ENCODE peak calls at places on chromosome 22, in six cellular contexts. V is HL-60; F is MV-4-11; Q is CD4-positive, alpha-beta T cell; I is aorta; Y is Kasumi-1. D is an unnamed sample.

GRCh38 chr22:23822101-23822671 is 16.6 kb downstream of the DERL3 start:
- DNase-seq in Y (no peak), V (no peak), I (peak; percentile 57), Q (no peak), F (no peak), D (no peak)

GRCh38 chr22:34951212-34951611 is 114.7 kb upstream of the ISX start:
- DNase-seq in I (no peak), F (no peak), Q (no peak), V (no peak), Y (no peak), D (no peak)

GRCh38 chr22:30824096-30824495 is 129.4 kb downstream of the OSBP2 start:
- DNase-seq in Q (no peak), F (no peak), V (no peak), Y (no peak), I (no peak), D (no peak)

GRCh38 chr22:36334838-36335603 is 52.7 kb downstream of the MYH9 start:
- DNase-seq in F (peak; percentile 76), I (no peak), Q (no peak), V (peak; percentile 76), Y (peak; percentile 81), D (peak; percentile 68)

GRCh38 chr22:45600791-45601730 is 70.6 kb upstream of the ATXN10 start:
- DNase-seq in Y (no peak), F (no peak), I (peak; percentile 57), Q (no peak), V (no peak), D (peak; percentile 68)

GRCh38 chr22:23838686-23839468 is at the start of gene DERL3:
- DNase-seq in V (peak; percentile 100), I (peak; percentile 99), F (peak; percentile 100), Y (peak; percentile 99), Q (peak; percentile 94), D (peak; percentile 96)

GRCh38 chr22:46256358-46256958 is 6.4 kb upstream of the CDPF1 start:
- DNase-seq in Y (no peak), F (peak; percentile 93), I (no peak), Q (no peak), V (no peak), D (peak; percentile 82)

GRCh38 chr22:36052505-36052941 is 23.9 kb upstream of the RBFOX2 start:
- DNase-seq in Q (no peak), Y (peak; percentile 15), I (no peak), F (peak; percentile 39), V (no peak), D (peak; percentile 47)

GRCh38 chr22:38911434-38911833 is 39.4 kb upstream of the CBX6 start:
- DNase-seq in Q (no peak), I (no peak), Y (no peak), F (no peak), V (no peak), D (no peak)

GRCh38 chr22:38032681-38033521 is 24.3 kb upstream of the PICK1 start:
- DNase-seq in Y (no peak), V (peak; percentile 56), Q (no peak), I (no peak), F (peak; percentile 81), D (peak; percentile 96)

GRCh38 chr22:42432020-42432596 is at the start of gene NFAM1:
- DNase-seq in Y (peak; percentile 67), Q (no peak), V (peak; percentile 94), I (no peak), F (peak; percentile 77), D (no peak)

GRCh38 chr22:50000587-50001387 is 11.8 kb downstream of the IL17REL start:
- DNase-seq in I (peak; percentile 74), Y (no peak), V (no peak), F (no peak), Q (no peak), D (no peak)

GRCh38 chr22:44862981-44863860 is 110.8 kb downstream of the ARHGAP8 start:
- DNase-seq in Q (no peak), V (no peak), I (no peak), F (no peak), Y (no peak), D (no peak)

GRCh38 chr22:27879923-27880322 is 39.1 kb downstream of the PITPNB start:
- DNase-seq in V (peak; percentile 14), I (no peak), Q (no peak), F (peak; percentile 19), Y (peak; percentile 56), D (peak; percentile 55)

GRCh38 chr22:43231724-43232034 is 44.7 kb upstream of the TTLL12 start:
- DNase-seq in V (no peak), I (no peak), F (no peak), Q (no peak), Y (no peak), D (no peak)

GRCh38 chr22:19151329-19152191 is 1.5 kb upstream of the GSC2 start:
- DNase-seq in V (no peak), I (no peak), F (no peak), Q (no peak), Y (no peak), D (no peak)

GRCh38 chr22:23216331-23217170 is 36.2 kb downstream of the BCR start:
- DNase-seq in V (peak; percentile 90), Y (peak; percentile 92), Q (peak; percentile 22), F (peak; percentile 87), I (peak; percentile 37), D (no peak)

GRCh38 chr22:38017272-38017920 is 33.0 kb upstream of the SOX10 start:
- DNase-seq in Q (no peak), F (peak; percentile 30), Y (peak; percentile 40), V (peak; percentile 73), I (peak; percentile 89), D (peak; percentile 72)

GRCh38 chr22:21051145-21051835 is 5.5 kb downstream of the LRRC74B start:
- DNase-seq in V (no peak), Y (no peak), I (no peak), Q (no peak), F (no peak), D (no peak)

GRCh38 chr22:49549256-49549655 is 278.4 kb downstream of the BRD1 start:
- DNase-seq in Q (no peak), V (no peak), F (no peak), Y (no peak), I (peak; percentile 30), D (no peak)

GRCh38 chr22:36343070-36343719 is 44.6 kb downstream of the MYH9 start:
- DNase-seq in Q (no peak), F (no peak), Y (no peak), V (no peak), I (no peak), D (no peak)

GRCh38 chr22:25919452-25919851 is 177.5 kb downstream of the MYO18B start:
- DNase-seq in I (no peak), Y (no peak), V (no peak), F (no peak), Q (no peak), D (no peak)

GRCh38 chr22:39177456-39177775 is 24.9 kb upstream of the CBX7 start:
- DNase-seq in V (no peak), Y (no peak), I (peak; percentile 41), F (no peak), Q (no peak), D (no peak)

D was measured in fibroblast of mammary gland.